ENCODE peak calls at places on chromosome 5, in five cellular contexts. L is tibial nerve, R is lung, A is right cardiac atrium, N is iPS DF 6.9. H is an unnamed sample.

GRCh38 chr5:54580997-54581741 is 63.6 kb downstream of the SNX18 start:
- DNase-seq in A (no peak), R (no peak), N (no peak), L (no peak), H (no peak)

GRCh38 chr5:23027830-23028229 is 174.7 kb upstream of the CDH12 start:
- DNase-seq in N (no peak), R (no peak), A (no peak), L (no peak), H (no peak)

GRCh38 chr5:160175438-160176218 is 53.7 kb upstream of the FABP6 start:
- DNase-seq in L (no peak), N (no peak), A (peak), R (no peak), H (no peak)

GRCh38 chr5:149702953-149703646 is 27.0 kb upstream of the PPARGC1B start:
- DNase-seq in R (peak), A (no peak), L (no peak), N (no peak), H (no peak)

GRCh38 chr5:98214240-98215051 is 559.0 kb upstream of the RGMB start:
- DNase-seq in N (no peak), R (no peak), L (peak), A (no peak), H (no peak)

GRCh38 chr5:41587668-41588067 is 77.3 kb upstream of the PLCXD3 start:
- DNase-seq in R (no peak), L (no peak), A (no peak), N (no peak), H (no peak)

GRCh38 chr5:140223567-140223966 is 48.6 kb downstream of the CYSTM1 start:
- DNase-seq in N (no peak), A (no peak), L (no peak), R (no peak), H (no peak)

GRCh38 chr5:133404724-133405123 is 207.6 kb downstream of the FSTL4 start:
- DNase-seq in L (no peak), A (no peak), R (no peak), N (no peak), H (no peak)

GRCh38 chr5:143922718-143923117 is 110.8 kb downstream of the HMHB1 start:
- DNase-seq in A (no peak), L (peak), R (no peak), N (no peak), H (no peak)

GRCh38 chr5:139131881-139132480 is 66.2 kb downstream of the SIL1 start:
- DNase-seq in A (no peak), N (no peak), R (no peak), L (no peak), H (no peak)

GRCh38 chr5:88281322-88281721 is 12.7 kb upstream of the TMEM161B start:
- DNase-seq in L (no peak), N (no peak), A (no peak), R (no peak), H (no peak)

GRCh38 chr5:113354056-113354455 is 80.7 kb downstream of the TSSK1B start:
- DNase-seq in N (no peak), R (no peak), L (no peak), A (no peak), H (no peak)

GRCh38 chr5:122751293-122751753 is 23.6 kb upstream of the SNX2 start:
- DNase-seq in A (peak), R (no peak), L (no peak), N (no peak), H (no peak)

GRCh38 chr5:73282383-73282782 is 109.4 kb downstream of the TMEM174 start:
- DNase-seq in A (no peak), R (no peak), L (no peak), N (no peak), H (no peak)

GRCh38 chr5:120769291-120769872 is 305.3 kb downstream of the PRR16 start:
- DNase-seq in A (no peak), R (no peak), N (no peak), L (no peak), H (no peak)

GRCh38 chr5:57495285-57495684 is 12.7 kb upstream of the ACTBL2 start:
- DNase-seq in A (no peak), N (no peak), R (no peak), L (no peak), H (no peak)

GRCh38 chr5:158313739-158314464 is 455.0 kb upstream of the CLINT1 start:
- DNase-seq in N (no peak), A (no peak), R (no peak), L (no peak), H (no peak)

GRCh38 chr5:176388003-176388340 is 426 bp downstream of the NOP16 start:
- DNase-seq in R (no peak), L (no peak), N (no peak), A (no peak), H (no peak)

GRCh38 chr5:42483472-42484154 is 60.4 kb downstream of the GHR start:
- DNase-seq in N (no peak), R (no peak), A (no peak), L (no peak), H (no peak)

GRCh38 chr5:78809444-78809843 is 160.9 kb upstream of the LHFPL2 start:
- DNase-seq in A (peak), L (no peak), N (no peak), R (no peak), H (no peak)

GRCh38 chr5:89156226-89156625 is 273.2 kb upstream of the MEF2C start:
- DNase-seq in N (no peak), A (no peak), R (no peak), L (no peak), H (no peak)

GRCh38 chr5:88172847-88173758 is 95.5 kb downstream of the TMEM161B start:
- DNase-seq in N (no peak), R (no peak), L (no peak), A (no peak), H (no peak)

GRCh38 chr5:149271195-149271716 is 403 bp upstream of the AFAP1L1 start:
- DNase-seq in N (no peak), A (no peak), L (peak), R (no peak), H (peak)

GRCh38 chr5:169299146-169299545 is 1.8 kb downstream of the SLIT3 start:
- DNase-seq in N (no peak), L (no peak), A (no peak), R (peak), H (no peak)

GRCh38 chr5:174493536-174493935 is 230.8 kb upstream of the MSX2 start:
- DNase-seq in L (no peak), A (no peak), R (no peak), N (no peak), H (no peak)

DNA sequence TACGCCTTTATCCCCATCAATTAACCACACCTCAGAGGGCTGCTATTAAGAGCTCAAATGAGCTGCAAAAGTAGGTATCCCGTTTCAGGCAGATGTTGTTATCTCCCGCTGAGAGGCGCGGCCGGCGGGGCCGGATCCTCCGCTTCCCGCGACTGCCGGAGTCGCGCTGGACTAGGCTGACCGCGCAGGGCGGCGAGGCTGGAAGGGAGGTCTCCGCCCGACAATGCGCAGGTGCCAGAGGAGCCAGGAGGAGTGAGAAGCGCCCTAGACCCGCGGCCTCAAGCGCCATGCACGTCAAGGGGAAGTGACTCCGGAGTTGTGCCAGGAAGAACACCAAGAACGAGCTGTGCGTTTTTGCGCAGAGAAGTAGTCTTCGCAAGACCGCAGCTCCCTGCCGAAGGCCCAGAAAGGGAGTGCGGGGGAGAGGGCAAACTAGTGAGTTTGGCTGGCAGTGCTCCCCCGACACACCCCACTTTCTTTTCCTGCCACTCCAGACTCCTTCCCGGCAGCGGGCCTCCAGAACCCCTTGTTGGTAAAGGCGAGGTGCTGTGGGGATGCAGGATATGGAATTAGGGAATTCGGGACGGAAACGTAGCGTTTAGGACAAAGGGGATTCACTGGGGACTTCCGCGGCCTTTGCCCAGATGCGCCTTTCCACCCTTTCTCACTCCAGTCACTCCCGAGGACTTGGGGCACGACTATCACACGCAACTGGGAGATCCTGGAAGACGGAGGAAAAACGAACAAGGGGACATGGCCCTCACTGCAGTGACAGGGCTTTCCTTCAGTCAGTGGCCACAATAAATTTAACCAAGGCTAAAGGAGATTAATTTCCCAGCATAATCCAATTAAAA is 8.0 kb downstream of the NR2F1-AS1 start:
- DNase-seq in L (no peak), R (no peak), A (no peak), N (no peak), H (no peak)
- H3K4me3 ChIP-seq in L (no peak), R (no peak), A (no peak), N (peak), H (no peak)

DNA sequence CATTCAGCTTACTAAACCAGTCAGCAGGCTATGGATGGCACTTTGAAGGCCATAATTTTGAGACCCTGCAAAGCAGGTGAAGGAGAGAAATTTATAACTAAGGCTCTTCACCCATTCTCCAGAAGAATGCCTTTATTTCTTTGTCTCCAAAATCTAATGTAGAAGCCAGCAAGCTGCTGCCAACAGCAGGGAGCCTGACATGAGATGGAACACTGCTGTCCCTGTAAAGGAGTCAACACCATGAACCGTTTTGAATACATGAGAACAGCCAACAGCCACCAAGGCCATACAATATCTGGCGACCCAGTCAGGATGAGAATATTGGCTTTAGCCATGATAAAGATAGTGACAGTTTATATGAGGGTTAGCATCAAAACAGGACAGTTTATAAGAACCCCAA is 121.2 kb upstream of the LIFR start:
- DNase-seq in N (no peak), R (no peak), A (no peak), L (no peak), H (no peak)
- H3K27ac ChIP-seq in N (no peak), R (no peak), A (no peak), L (no peak), H (no peak)

DNA sequence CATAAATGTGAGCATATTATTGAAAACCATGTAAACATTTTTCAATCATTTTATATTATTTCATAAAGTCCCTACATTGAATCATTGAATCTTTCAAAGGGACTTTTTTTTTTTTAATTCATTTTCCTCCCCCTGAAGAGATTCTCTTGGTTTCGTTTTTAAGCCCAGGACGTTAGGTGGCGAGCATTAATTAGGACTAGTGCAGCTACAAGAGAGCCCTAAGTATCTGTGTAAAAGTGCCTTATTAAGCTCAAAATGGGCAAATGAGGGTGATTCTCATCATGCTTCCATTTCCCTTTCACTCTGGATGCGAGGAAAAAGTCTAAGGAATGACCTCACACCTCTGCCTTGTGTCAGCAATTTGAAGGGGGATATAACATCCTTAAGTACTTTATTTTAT is 517.9 kb upstream of the ITGA1 start:
- DNase-seq in L (no peak), R (no peak), A (no peak), N (no peak), H (no peak)
- H3K4me3 ChIP-seq in L (no peak), R (no peak), A (no peak), N (no peak), H (no peak)

GRCh38 chr5:17229308-17229707 is 11.9 kb downstream of the BASP1 start:
- DNase-seq in R (no peak), A (no peak), L (no peak), N (no peak), H (no peak)
- H3K27ac ChIP-seq in R (no peak), A (no peak), L (peak), N (no peak), H (no peak)

GRCh38 chr5:10760976-10761841 is at the start of gene DAP:
- DNase-seq in R (peak), A (peak), L (peak), N (peak), H (peak)

GRCh38 chr5:10761842-10762165 is 770 bp upstream of the DAP start:
- DNase-seq in A (no peak), N (no peak), R (no peak), L (peak), H (no peak)

GRCh38 chr5:10760033-10760975 is 730 bp downstream of the DAP start:
- DNase-seq in A (peak), R (peak), N (no peak), L (peak), H (no peak)

GRCh38 chr5:10762776-10763500 is 1.9 kb upstream of the DAP start:
- DNase-seq in A (peak), L (no peak), R (no peak), N (no peak), H (no peak)

GRCh38 chr5:10762178-10762775 is 1.2 kb upstream of the DAP start:
- DNase-seq in N (no peak), A (peak), L (peak), R (peak), H (no peak)
- H3K4me3 ChIP-seq in N (peak), A (no peak), L (no peak), R (no peak), H (no peak)

GRCh38 chr5:141529873-141530272 is 41.0 kb downstream of the PCDHGC5 start:
- DNase-seq in N (no peak), L (no peak), R (no peak), A (no peak), H (no peak)
- H3K27ac ChIP-seq in N (no peak), L (no peak), R (no peak), A (no peak), H (no peak)